ENCODE peak calls at places on chromosomes 7 and 10, in seven cellular contexts. D is A549, Q is GM23248, B is osteoblast, O is OCI-LY7, M is DND-41, T is hepatocyte. N is an unnamed sample.

GRCh38 chr10:8158439-8159071 is 104.1 kb downstream of the GATA3 start:
- DNase-seq in Q (no peak), O (no peak), B (no peak), T (no peak), M (no peak), D (no peak), N (no peak)

GRCh38 chr7:76394962-76395361 is 14.5 kb downstream of the SSC4D start:
- DNase-seq in D (no peak), Q (no peak), B (peak; percentile 13), M (no peak), O (no peak), T (no peak), N (no peak)

GRCh38 chr10:89391882-89392756 is at the start of gene IFIT1:
- DNase-seq in D (peak; percentile 73), T (peak; percentile 79), M (peak; percentile 76), O (no peak), B (peak; percentile 61), Q (peak; percentile 91), N (no peak)

GRCh38 chr7:144786522-144786921 is 49.3 kb downstream of the TPK1 start:
- DNase-seq in Q (no peak), O (peak; percentile 23), B (no peak), D (no peak), T (no peak), M (no peak), N (peak; percentile 51)

GRCh38 chr10:91103384-91104184 is 116.9 kb upstream of the PCGF5 start:
- DNase-seq in O (peak; percentile 45), M (peak; percentile 54), B (peak; percentile 62), D (no peak), Q (no peak), T (no peak), N (no peak)

GRCh38 chr10:82394122-82394521 is 519.1 kb downstream of the NRG3 start:
- DNase-seq in D (no peak), T (no peak), O (no peak), Q (no peak), M (no peak), B (no peak), N (no peak)

GRCh38 chr10:101146392-101147251 is 15.5 kb downstream of the TLX1 start:
- DNase-seq in M (no peak), O (no peak), T (no peak), Q (peak; percentile 48), B (peak; percentile 72), D (no peak), N (no peak)

GRCh38 chr7:157404845-157405481 is 68.2 kb downstream of the DNAJB6 start:
- DNase-seq in D (peak; percentile 71), M (peak; percentile 77), T (peak; percentile 78), B (peak; percentile 98), Q (peak; percentile 98), O (no peak), N (no peak)

GRCh38 chr7:141481971-141482370 is 69.2 kb upstream of the AGK start:
- DNase-seq in B (no peak), T (no peak), O (no peak), D (no peak), M (no peak), Q (no peak), N (no peak)

GRCh38 chr10:74929197-74929596 is 102.8 kb downstream of the KAT6B start:
- DNase-seq in B (no peak), Q (peak; percentile 63), M (no peak), T (no peak), D (no peak), O (no peak), N (no peak)
- H3K4me2 ChIP-seq in B (peak overlapping the region; percentile 7), Q (peak overlapping the region; percentile 74), M (no peak overlapping the region), T (peak overlapping the region; percentile 23), D (peak overlapping the region; percentile 37), O (no peak overlapping the region), N (no peak overlapping the region)

GRCh38 chr10:15088428-15089261 is at the start of gene ACBD7:
- DNase-seq in B (peak; percentile 98), Q (peak; percentile 91), O (peak; percentile 91), M (peak; percentile 88), D (peak; percentile 95), T (peak; percentile 89), N (peak; percentile 94)

GRCh38 chr10:15084502-15084922 is 4.1 kb downstream of the ACBD7 start:
- DNase-seq in T (peak; percentile 51), Q (peak; percentile 93), M (no peak), D (peak; percentile 66), B (peak; percentile 80), O (no peak), N (peak; percentile 57)

DNA sequence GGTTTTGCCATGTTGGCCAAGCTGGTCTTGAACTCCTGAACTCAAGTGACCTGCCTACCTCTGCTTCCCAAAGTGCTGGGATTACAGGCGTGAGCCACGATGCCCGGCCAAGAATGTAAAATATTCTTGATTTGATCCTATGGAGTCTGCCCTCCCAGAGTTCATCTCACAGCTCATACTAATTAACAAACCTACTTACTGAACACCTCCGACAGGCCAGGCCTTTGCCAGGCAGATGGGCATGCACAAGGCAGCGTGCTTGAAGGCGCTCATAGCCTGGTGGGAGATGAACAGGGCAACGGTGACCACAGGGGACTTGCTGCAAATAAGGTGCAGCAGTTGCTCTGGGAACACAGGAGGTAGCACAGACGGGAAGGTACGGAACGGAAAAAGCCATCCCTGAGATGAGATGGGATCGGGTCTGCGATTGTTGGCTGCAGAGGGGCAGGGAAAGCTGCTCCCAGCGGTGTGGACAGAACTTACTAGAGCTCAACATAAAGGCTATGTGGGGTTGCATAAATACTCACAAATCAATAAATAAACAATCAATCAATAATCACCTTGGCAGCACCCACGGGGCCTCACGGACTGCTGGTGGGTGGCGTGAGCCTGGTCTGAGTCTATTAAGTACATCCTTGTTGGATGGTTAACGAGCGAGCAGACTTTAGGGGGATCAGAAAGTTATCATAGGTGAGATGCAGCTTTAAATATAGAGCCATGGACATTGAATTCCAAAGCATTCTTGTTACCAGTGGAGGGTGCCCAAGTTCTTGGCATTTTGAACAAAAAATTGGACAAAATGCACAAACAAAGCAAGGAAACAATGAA is 4.7 kb downstream of the ACBD7 start:
- DNase-seq in T (no peak), B (peak; percentile 65), O (no peak), M (no peak), Q (no peak), D (no peak), N (no peak)
- H3K27ac ChIP-seq in T (peak overlapping the region; percentile 34), B (peak overlapping the region; percentile 62), O (no peak overlapping the region), M (no peak overlapping the region), Q (peak overlapping the region; percentile 29), D (peak overlapping the region; percentile 50), N (no peak overlapping the region)

GRCh38 chr7:122258971-122259370 is 45.6 kb downstream of the FEZF1 start:
- DNase-seq in M (no peak), D (no peak), Q (no peak), B (no peak), O (no peak), T (no peak), N (no peak)

GRCh38 chr7:122257056-122257455 is 47.5 kb downstream of the FEZF1 start:
- DNase-seq in M (no peak), B (no peak), Q (no peak), T (no peak), D (no peak), O (no peak), N (no peak)

GRCh38 chr7:122261442-122261841 is 43.1 kb downstream of the FEZF1 start:
- DNase-seq in Q (no peak), T (no peak), O (no peak), M (no peak), D (no peak), B (no peak), N (no peak)

GRCh38 chr7:122260336-122260735 is 44.2 kb downstream of the FEZF1 start:
- DNase-seq in O (no peak), B (no peak), D (no peak), M (no peak), Q (no peak), T (no peak), N (no peak)

DNA sequence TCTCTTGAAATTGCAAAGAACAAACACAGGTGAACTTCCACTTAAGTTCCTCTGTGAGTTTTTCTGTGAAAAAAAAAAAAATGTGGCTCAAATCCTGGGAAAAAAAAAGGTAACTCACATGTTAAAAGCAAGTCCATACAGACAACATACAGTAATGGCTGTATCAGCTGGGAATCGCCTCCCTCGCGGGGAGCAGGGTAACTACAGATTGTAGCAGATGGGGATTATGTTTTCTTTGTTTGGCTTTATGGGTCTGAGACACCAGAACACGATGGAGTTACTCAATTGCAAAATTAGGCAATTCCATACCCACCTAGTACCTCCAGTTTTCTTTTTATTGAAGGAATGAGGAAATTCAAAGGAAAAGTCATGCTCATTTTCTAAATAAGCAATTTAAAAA is 42.3 kb downstream of the FEZF1 start:
- DNase-seq in M (no peak), O (no peak), Q (no peak), T (no peak), D (no peak), B (no peak), N (no peak)
- H3K4me1 ChIP-seq in M (no peaks in the 10 kb centered on the region), O (no peaks in the 10 kb centered on the region), Q (no peaks in the 10 kb centered on the region), T (no peaks in the 10 kb centered on the region), D (no peaks in the 10 kb centered on the region), B (no peaks in the 10 kb centered on the region), N (no peaks in the 10 kb centered on the region)

GRCh38 chr10:13062813-13063212 is 37.1 kb upstream of the OPTN start:
- DNase-seq in M (no peak), D (no peak), Q (peak; percentile 17), T (no peak), B (no peak), O (no peak), N (peak; percentile 73)

GRCh38 chr10:13072339-13072738 is 27.6 kb upstream of the OPTN start:
- DNase-seq in O (no peak), D (no peak), T (no peak), B (no peak), Q (no peak), M (peak; percentile 9), N (peak; percentile 54)

GRCh38 chr10:13067431-13067830 is 32.5 kb upstream of the OPTN start:
- DNase-seq in M (no peak), Q (no peak), D (no peak), T (no peak), O (no peak), B (no peak), N (no peak)

DNA sequence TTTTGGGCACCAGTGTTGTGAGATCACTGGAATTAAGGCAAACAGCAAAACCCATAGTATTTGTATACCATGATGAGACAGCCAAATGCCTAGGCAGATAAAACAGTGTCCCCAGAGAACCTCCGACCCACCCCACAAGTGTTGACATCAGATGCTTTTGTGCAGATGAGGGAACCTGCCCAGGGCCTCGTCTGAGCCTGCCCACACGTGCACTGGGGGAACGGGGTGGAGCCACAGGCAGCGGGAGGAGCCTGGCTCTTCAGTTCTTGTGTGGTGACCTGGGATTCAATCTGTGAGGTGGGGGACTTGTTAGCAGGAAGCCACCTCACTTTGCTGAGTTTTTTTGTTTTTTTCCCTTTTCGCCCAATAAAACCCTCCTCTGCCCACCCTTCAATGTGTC is 33.4 kb upstream of the OPTN start:
- DNase-seq in M (peak; percentile 8), T (no peak), O (no peak), B (no peak), D (no peak), Q (no peak), N (no peak)
- H3K4me2 ChIP-seq in M (no peak overlapping the region), T (no peak overlapping the region), O (no peak overlapping the region), B (no peak overlapping the region), D (no peak overlapping the region), Q (no peak overlapping the region), N (no peak overlapping the region)

GRCh38 chr7:129742267-129742666 is 130.7 kb downstream of the NRF1 start:
- DNase-seq in B (no peak), O (no peak), D (no peak), M (no peak), T (no peak), Q (no peak), N (no peak)
- H3K27ac ChIP-seq in B (no peak overlapping the region), O (no peak overlapping the region), D (no peak overlapping the region), M (no peak overlapping the region), T (no peak overlapping the region), Q (no peak overlapping the region), N (no peak overlapping the region)

GRCh38 chr10:102397222-102398171 is 2.0 kb downstream of the NFKB2 start:
- DNase-seq in M (no peak), O (no peak), B (peak; percentile 60), Q (no peak), D (no peak), T (no peak), N (no peak)
- H3K4me1 ChIP-seq in M (peaks cover 60% of the 10 kb centered on the region), O (peaks cover 29% of the 10 kb centered on the region), B (peaks cover 18% of the 10 kb centered on the region), Q (peaks cover 20% of the 10 kb centered on the region), D (peaks cover 44% of the 10 kb centered on the region), T (peaks cover 22% of the 10 kb centered on the region), N (peaks cover 27% of the 10 kb centered on the region)

N was measured in Karpas-422.